ENCODE peak calls at places on chromosomes 16 and 17, in five cellular contexts. One of them, this sample, is unnamed.

GRCh38 chr17:68344701-68345136 is 53.4 kb downstream of the ARSG start:
- DNase-seq in NCI-H1930: no peak
- DNase-seq in stimulated activated CD8-positive, alpha-beta memory T cell treated with anti-CD3 and anti-CD28 coated beads, Interleukin-12 subunit alpha, Interleukin-12 subunit beta, amount 100 ng/mL, for 1 hour: peak; percentile 22
- DNase-seq in NCI-H1092: no peak
- DNase-seq in non-pigmented ciliary epithelial cell: no peak
- DNase-seq in this sample: no peak

GRCh38 chr17:37339321-37339720 is 36.5 kb upstream of the C17orf78 start:
- DNase-seq in NCI-H1930: no peak
- DNase-seq in stimulated activated CD8-positive, alpha-beta memory T cell treated with anti-CD3 and anti-CD28 coated beads, Interleukin-12 subunit alpha, Interleukin-12 subunit beta, amount 100 ng/mL, for 1 hour: no peak
- DNase-seq in NCI-H1092: no peak
- DNase-seq in non-pigmented ciliary epithelial cell: no peak
- DNase-seq in this sample: no peak

GRCh38 chr17:77419547-77420475 is 279.0 kb downstream of the SEC14L1 start:
- DNase-seq in NCI-H1930: peak; percentile 35
- DNase-seq in stimulated activated CD8-positive, alpha-beta memory T cell treated with anti-CD3 and anti-CD28 coated beads, Interleukin-12 subunit alpha, Interleukin-12 subunit beta, amount 100 ng/mL, for 1 hour: no peak
- DNase-seq in NCI-H1092: peak; percentile 23
- DNase-seq in non-pigmented ciliary epithelial cell: no peak
- DNase-seq in this sample: no peak

GRCh38 chr17:1870592-1870991 is 40.8 kb downstream of the RPA1 start:
- DNase-seq in NCI-H1930: no peak
- DNase-seq in stimulated activated CD8-positive, alpha-beta memory T cell treated with anti-CD3 and anti-CD28 coated beads, Interleukin-12 subunit alpha, Interleukin-12 subunit beta, amount 100 ng/mL, for 1 hour: no peak
- DNase-seq in NCI-H1092: no peak
- DNase-seq in non-pigmented ciliary epithelial cell: peak; percentile 6
- DNase-seq in this sample: no peak

GRCh38 chr17:28807925-28808641 is 34.5 kb downstream of the FAM222B start:
- DNase-seq in NCI-H1930: no peak
- DNase-seq in stimulated activated CD8-positive, alpha-beta memory T cell treated with anti-CD3 and anti-CD28 coated beads, Interleukin-12 subunit alpha, Interleukin-12 subunit beta, amount 100 ng/mL, for 1 hour: no peak
- DNase-seq in NCI-H1092: peak; percentile 35
- DNase-seq in non-pigmented ciliary epithelial cell: peak; percentile 70
- DNase-seq in this sample: peak; percentile 33

GRCh38 chr16:56965149-56965938 is 3.6 kb downstream of the CETP start:
- DNase-seq in NCI-H1930: no peak
- DNase-seq in stimulated activated CD8-positive, alpha-beta memory T cell treated with anti-CD3 and anti-CD28 coated beads, Interleukin-12 subunit alpha, Interleukin-12 subunit beta, amount 100 ng/mL, for 1 hour: no peak
- DNase-seq in NCI-H1092: no peak
- DNase-seq in non-pigmented ciliary epithelial cell: no peak
- DNase-seq in this sample: no peak

GRCh38 chr17:66364508-66365203 is 62.2 kb downstream of the PRKCA start:
- DNase-seq in NCI-H1930: no peak
- DNase-seq in stimulated activated CD8-positive, alpha-beta memory T cell treated with anti-CD3 and anti-CD28 coated beads, Interleukin-12 subunit alpha, Interleukin-12 subunit beta, amount 100 ng/mL, for 1 hour: no peak
- DNase-seq in NCI-H1092: no peak
- DNase-seq in non-pigmented ciliary epithelial cell: no peak
- DNase-seq in this sample: no peak

GRCh38 chr17:63435681-63436522 is 10.2 kb downstream of the CYB561 start:
- DNase-seq in NCI-H1930: no peak
- DNase-seq in stimulated activated CD8-positive, alpha-beta memory T cell treated with anti-CD3 and anti-CD28 coated beads, Interleukin-12 subunit alpha, Interleukin-12 subunit beta, amount 100 ng/mL, for 1 hour: no peak
- DNase-seq in NCI-H1092: no peak
- DNase-seq in non-pigmented ciliary epithelial cell: no peak
- DNase-seq in this sample: no peak

GRCh38 chr17:70995997-70996396 is 826.7 kb downstream of the KCNJ2 start:
- DNase-seq in NCI-H1930: no peak
- DNase-seq in stimulated activated CD8-positive, alpha-beta memory T cell treated with anti-CD3 and anti-CD28 coated beads, Interleukin-12 subunit alpha, Interleukin-12 subunit beta, amount 100 ng/mL, for 1 hour: no peak
- DNase-seq in NCI-H1092: no peak
- DNase-seq in non-pigmented ciliary epithelial cell: no peak
- DNase-seq in this sample: no peak

GRCh38 chr17:18093616-18094408 is 6.1 kb downstream of the DRG2 start:
- DNase-seq in NCI-H1930: no peak
- DNase-seq in stimulated activated CD8-positive, alpha-beta memory T cell treated with anti-CD3 and anti-CD28 coated beads, Interleukin-12 subunit alpha, Interleukin-12 subunit beta, amount 100 ng/mL, for 1 hour: no peak
- DNase-seq in NCI-H1092: no peak
- DNase-seq in non-pigmented ciliary epithelial cell: peak; percentile 48
- DNase-seq in this sample: no peak

This sample was measured in NCI-H1417 treated with DMSO at 0.1 percent for 48 hours.